ENCODE peak calls at places on chromosomes 7 and 10, in ten cellular contexts. Z is cardiac muscle cell; G is choroid plexus epithelial cell; U is dorsolateral prefrontal cortex; O is CD8-positive, alpha-beta T cell; K is A549; D is GM06990; S is AG04449; H is thyroid gland; F is fibroblast of lung. W is an unnamed sample.

GRCh38 chr7:137957887-137958286 is 44.0 kb downstream of the CREB3L2 start:
- DNase-seq in K (no peak), D (no peak), F (no peak), Z (peak), G (peak), O (no peak), H (no peak), S (no peak), U (no peak), W (no peak)

GRCh38 chr7:4684826-4685225 is 2.7 kb downstream of the FOXK1 start:
- DNase-seq in O (no peak), Z (no peak), H (no peak), G (no peak), K (no peak), U (no peak), S (no peak), D (no peak), F (no peak), W (no peak)

GRCh38 chr10:98344589-98345038 is 70.4 kb downstream of the PYROXD2 start:
- DNase-seq in D (no peak), K (no peak), S (no peak), U (no peak), F (peak), O (no peak), G (peak), H (peak), Z (peak), W (no peak)

GRCh38 chr10:91380873-91381561 is 29.1 kb upstream of the HECTD2 start:
- DNase-seq in Z (peak), K (no peak), S (no peak), O (no peak), F (no peak), D (no peak), U (no peak), H (no peak), G (peak), W (no peak)

GRCh38 chr10:29746080-29746797 is 111.5 kb upstream of the SVIL start:
- DNase-seq in H (no peak), Z (peak), S (no peak), G (peak), F (peak), U (no peak), O (no peak), K (no peak), D (no peak), W (no peak)

GRCh38 chr7:13742126-13742525 is 247.3 kb downstream of the ETV1 start:
- DNase-seq in Z (peak), D (no peak), G (peak), H (no peak), K (no peak), U (no peak), S (peak), O (no peak), F (peak), W (no peak)

GRCh38 chr10:15363031-15363430 is 8.1 kb downstream of the FAM171A1 start:
- DNase-seq in S (no peak), G (peak), Z (no peak), F (no peak), O (no peak), K (no peak), D (no peak), H (no peak), U (no peak), W (no peak)

GRCh38 chr10:87961314-87961713 is 97.9 kb downstream of the PTEN start:
- DNase-seq in F (peak), O (no peak), K (no peak), U (no peak), Z (peak), S (peak), G (peak), H (no peak), D (no peak), W (no peak)

GRCh38 chr7:98090116-98090515 is 16.5 kb upstream of the LMTK2 start:
- DNase-seq in D (no peak), H (no peak), O (no peak), S (no peak), F (no peak), K (no peak), Z (no peak), U (no peak), G (no peak), W (no peak)

GRCh38 chr7:133633055-133633454 is 380.2 kb downstream of the EXOC4 start:
- DNase-seq in O (no peak), H (no peak), G (peak), U (no peak), D (no peak), K (peak), F (peak), Z (peak), S (no peak), W (no peak)

GRCh38 chr10:131701131-131701947 is 199.5 kb upstream of the PPP2R2D start:
- DNase-seq in H (no peak), G (no peak), D (no peak), F (no peak), Z (no peak), O (no peak), K (no peak), S (no peak), U (no peak), W (no peak)

GRCh38 chr7:94540428-94540827 is 30.8 kb downstream of the CASD1 start:
- DNase-seq in F (peak), S (no peak), Z (peak), G (peak), K (no peak), D (no peak), H (no peak), U (no peak), O (no peak), W (no peak)

GRCh38 chr7:128743112-128743772 is 4.1 kb downstream of the CALU start:
- DNase-seq in F (no peak), K (no peak), O (no peak), U (no peak), S (no peak), H (no peak), D (no peak), G (peak), Z (peak), W (no peak)

DNA sequence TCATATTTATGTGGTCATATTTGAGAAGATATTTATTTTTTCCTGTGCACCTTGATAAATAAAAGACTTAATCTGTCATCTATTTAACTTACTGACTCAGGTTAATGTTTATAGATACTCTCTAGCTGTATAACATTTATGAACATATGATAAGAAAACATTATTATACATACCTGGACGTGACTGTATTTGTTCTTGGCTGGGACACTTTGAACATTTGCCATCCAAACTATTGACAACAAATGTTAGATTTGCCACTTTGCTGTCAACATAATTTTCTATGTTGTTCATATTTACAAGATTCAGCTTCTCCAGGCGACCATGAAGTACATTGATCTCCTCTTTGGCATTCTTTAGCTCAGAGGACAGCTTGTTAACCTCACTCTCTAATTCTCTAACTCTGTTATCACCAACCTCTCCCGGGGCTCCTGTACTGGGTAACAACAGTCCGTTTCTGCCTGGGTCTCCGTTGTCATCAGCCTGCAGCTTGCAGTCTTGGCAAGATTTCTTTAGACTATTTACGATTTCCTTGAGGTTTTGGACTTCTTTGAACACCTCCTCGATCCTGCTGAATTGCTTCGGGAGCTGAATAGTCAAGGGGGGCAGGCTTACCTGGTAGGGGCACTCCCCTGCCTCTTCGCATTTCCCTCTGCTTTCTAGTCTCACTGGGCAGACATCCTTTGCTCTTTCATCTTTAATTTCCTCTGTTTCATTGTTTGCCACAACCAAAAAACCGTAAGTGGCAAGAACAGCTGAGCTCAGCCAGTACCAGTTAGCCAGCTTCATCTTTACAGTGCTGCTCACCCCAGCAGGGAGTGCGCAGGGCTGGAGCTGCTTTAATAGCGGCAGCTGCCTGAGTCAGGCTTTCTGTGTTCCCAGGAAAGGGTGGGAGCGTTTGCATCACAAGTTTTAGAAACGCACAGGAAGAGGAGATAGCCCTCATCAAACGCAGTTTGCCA is at the start of gene FGL2:
- DNase-seq in D (no peak), U (peak), Z (peak), K (no peak), G (peak), S (no peak), H (peak), O (no peak), F (peak), W (peak)
- H3K4me3 ChIP-seq in D (peak), U (peak), Z (peak), K (no peak), G (peak), S (no peak), H (no peak), O (peak), F (peak), W (peak)

DNA sequence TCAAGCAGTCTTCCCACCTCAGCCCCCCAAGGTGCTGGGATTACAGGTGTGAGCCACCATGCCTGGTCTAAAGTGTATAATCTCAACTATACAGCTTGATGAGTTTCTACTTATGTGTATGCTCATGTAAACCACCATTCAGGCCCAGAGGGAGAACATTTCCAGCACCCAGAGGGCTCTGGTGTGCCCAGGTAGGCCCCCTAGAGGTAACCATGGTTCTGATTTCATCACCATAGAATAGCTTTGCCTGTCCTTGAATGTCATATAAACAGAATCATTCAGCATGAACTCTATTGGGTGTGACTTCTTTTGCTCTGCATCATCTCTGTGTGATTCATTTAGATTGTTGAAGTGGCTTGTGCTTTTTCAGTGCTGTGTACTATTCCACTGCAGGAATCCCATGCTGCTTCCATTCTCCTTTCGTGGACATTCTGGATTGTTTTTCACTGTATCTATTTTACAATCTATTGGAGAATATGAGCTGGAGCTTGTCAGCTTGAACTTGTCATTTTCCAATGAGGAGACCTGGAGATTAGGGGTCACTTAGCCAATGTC is 35.2 kb downstream of the COL26A1 start:
- DNase-seq in U (no peak), F (no peak), S (no peak), D (no peak), O (no peak), Z (no peak), G (no peak), K (no peak), H (no peak), W (no peak)
- TF ChIP-seq CTCF in U (no peak), F (no peak), S (no peak), D (no peak), O (no peak), Z (no peak), G (no peak), K (no peak), H (no peak), W (no peak)

GRCh38 chr10:70928140-70928539 is 39.8 kb upstream of the PCBD1 start:
- DNase-seq in G (no peak), F (no peak), D (no peak), S (no peak), O (no peak), K (no peak), H (no peak), U (no peak), Z (peak), W (no peak)
- H3K4me3 ChIP-seq in G (no peak), F (no peak), D (no peak), S (no peak), O (no peak), K (no peak), H (no peak), U (no peak), Z (no peak), W (no peak)

DNA sequence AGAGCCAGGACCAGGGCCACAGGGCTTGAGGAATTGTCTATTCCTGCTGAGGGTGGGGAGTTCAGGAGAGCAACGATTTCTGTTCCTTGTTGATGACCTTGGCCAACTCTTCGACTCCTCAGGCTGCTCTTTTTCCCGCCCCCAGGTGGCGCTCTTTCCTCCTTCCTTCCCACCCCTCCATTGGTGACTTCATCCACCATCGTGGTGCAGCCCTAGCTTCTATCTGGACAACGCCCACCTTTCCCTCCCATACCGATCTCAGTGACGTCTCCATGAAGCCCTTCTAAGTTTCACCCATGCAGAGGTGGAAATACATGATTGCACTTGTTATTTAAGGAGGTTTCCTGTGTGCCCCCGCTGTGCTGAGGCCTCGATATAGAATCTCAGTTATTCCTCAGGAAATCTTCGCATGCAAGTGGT is 22.1 kb upstream of the CARD11 start:
- DNase-seq in K (peak), Z (peak), O (peak), F (peak), H (no peak), G (peak), S (no peak), D (no peak), U (no peak), W (peak)
- TF ChIP-seq CTCF in K (peak), Z (peak), O (peak), F (no peak), H (no peak), G (peak), S (no peak), D (peak), U (peak), W (peak)

GRCh38 chr10:93074137-93074596 is 474 bp downstream of the CYP26A1 start:
- DNase-seq in H (no peak), S (no peak), F (no peak), U (no peak), O (no peak), Z (no peak), K (peak), D (no peak), G (no peak), W (no peak)
- H3K4me3 ChIP-seq in H (no peak), S (peak), F (peak), U (peak), O (no peak), Z (peak), K (peak), D (peak), G (no peak), W (no peak)

GRCh38 chr7:99301496-99301895 is 24.2 kb upstream of the ARPC1A start:
- DNase-seq in O (no peak), G (no peak), Z (no peak), K (no peak), U (no peak), F (no peak), S (no peak), H (no peak), D (no peak), W (no peak)

GRCh38 chr7:99292127-99292526 is 19.5 kb downstream of the MYH16 start:
- DNase-seq in D (no peak), K (no peak), S (no peak), H (no peak), U (no peak), Z (no peak), O (no peak), F (no peak), G (no peak), W (no peak)

GRCh38 chr7:99293650-99294049 is 21.0 kb downstream of the MYH16 start:
- DNase-seq in F (no peak), O (no peak), U (no peak), Z (no peak), K (no peak), S (no peak), H (no peak), D (no peak), G (no peak), W (no peak)

GRCh38 chr7:99293167-99293566 is 20.5 kb downstream of the MYH16 start:
- DNase-seq in H (no peak), F (peak), S (no peak), Z (no peak), O (no peak), G (no peak), K (no peak), U (no peak), D (no peak), W (no peak)

GRCh38 chr7:99296471-99296870 is 23.8 kb downstream of the MYH16 start:
- DNase-seq in K (no peak), F (no peak), U (no peak), O (no peak), G (no peak), H (no peak), S (no peak), D (no peak), Z (no peak), W (no peak)
- TF ChIP-seq CTCF in K (no peak), F (no peak), U (no peak), O (no peak), G (no peak), H (no peak), S (no peak), D (no peak), Z (no peak), W (no peak)

GRCh38 chr7:147078324-147078723 is 961.7 kb downstream of the CNTNAP2 start:
- DNase-seq in G (no peak), Z (no peak), D (no peak), S (no peak), F (no peak), K (no peak), U (no peak), O (no peak), H (no peak), W (no peak)

GRCh38 chr7:147079083-147079482 is 962.5 kb downstream of the CNTNAP2 start:
- DNase-seq in G (no peak), F (no peak), D (no peak), K (no peak), S (no peak), Z (no peak), H (no peak), O (no peak), U (no peak), W (no peak)

DNA sequence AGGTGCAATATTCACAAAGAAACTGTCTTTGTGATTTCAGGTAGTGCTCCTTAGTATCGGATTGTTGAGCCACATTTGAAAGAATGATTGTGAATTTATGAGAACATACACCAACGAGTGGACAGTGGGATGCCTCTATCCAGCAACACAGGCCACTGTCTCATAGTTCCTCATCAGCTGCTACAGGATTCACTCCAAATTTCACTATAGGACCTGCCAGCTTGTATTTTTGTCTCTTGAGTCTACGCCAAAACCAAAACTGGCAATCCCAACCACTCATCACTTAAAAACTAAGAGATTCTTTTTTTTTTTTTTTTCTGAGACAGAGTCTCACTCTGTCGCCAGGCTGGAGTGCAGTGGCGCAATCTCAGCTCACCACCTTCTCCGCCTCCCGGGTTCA is 964.5 kb downstream of the CNTNAP2 start:
- DNase-seq in K (no peak), H (no peak), D (no peak), Z (no peak), F (no peak), U (no peak), S (no peak), G (no peak), O (no peak), W (no peak)
- H3K4me3 ChIP-seq in K (no peak), H (no peak), D (no peak), Z (no peak), F (no peak), U (no peak), S (no peak), G (no peak), O (no peak), W (no peak)

DNA sequence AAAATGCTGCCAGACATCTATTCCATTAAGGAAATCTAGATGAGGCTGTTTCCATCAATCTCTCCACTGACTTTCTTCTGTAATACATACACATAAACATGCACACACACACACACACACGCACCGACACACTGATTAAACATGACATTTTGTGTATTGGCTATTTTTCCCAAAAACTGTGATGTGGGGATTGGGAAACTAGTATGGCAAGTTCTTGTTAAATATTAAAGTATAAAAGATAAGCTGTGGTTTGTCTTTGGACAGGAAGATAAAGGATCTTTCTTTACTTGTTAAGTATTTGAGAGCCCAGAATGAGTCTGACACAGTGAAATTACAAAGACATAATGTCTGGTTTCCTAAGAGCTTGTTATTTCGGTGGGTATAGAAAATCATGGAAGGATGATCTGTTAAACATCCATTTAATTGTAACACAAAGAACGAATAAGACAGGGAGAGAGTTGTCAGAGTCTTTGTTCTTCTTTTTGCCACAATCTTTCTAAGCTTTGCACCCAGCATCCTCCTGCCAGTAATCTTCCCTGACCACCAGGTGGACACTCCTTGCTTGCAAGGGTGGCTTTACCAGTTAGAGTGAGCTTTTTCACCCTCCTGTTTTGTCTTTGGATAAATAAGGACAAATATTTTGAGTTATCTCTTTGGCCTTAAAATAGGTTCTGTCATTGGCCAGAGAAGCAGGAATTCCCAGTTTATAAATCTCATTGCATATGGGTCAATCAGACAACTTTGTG is 177.2 kb upstream of the TMEM72 start:
- DNase-seq in G (no peak), O (no peak), Z (no peak), F (no peak), D (no peak), H (no peak), U (no peak), S (no peak), K (no peak), W (no peak)
- TF ChIP-seq CTCF in G (peak), O (no peak), Z (peak), F (no peak), D (no peak), H (no peak), U (no peak), S (peak), K (no peak), W (no peak)

GRCh38 chr7:20575758-20576135 is 39.7 kb upstream of the ABCB5 start:
- DNase-seq in D (no peak), F (no peak), Z (no peak), K (no peak), O (no peak), S (no peak), H (no peak), U (no peak), G (no peak), W (no peak)
- H3K4me3 ChIP-seq in D (no peak), F (no peak), Z (no peak), K (no peak), O (no peak), S (no peak), H (no peak), U (no peak), G (no peak), W (no peak)

GRCh38 chr7:77989981-77990566 is 191.5 kb downstream of the PHTF2 start:
- DNase-seq in O (no peak), K (no peak), F (no peak), U (no peak), G (no peak), D (no peak), H (no peak), Z (peak), S (no peak), W (peak)

GRCh38 chr7:77991656-77992055 is 193.1 kb downstream of the PHTF2 start:
- DNase-seq in K (no peak), H (no peak), G (no peak), S (no peak), U (no peak), O (no peak), F (no peak), D (no peak), Z (no peak), W (no peak)

GRCh38 chr7:77993823-77994222 is 195.2 kb downstream of the PHTF2 start:
- DNase-seq in U (no peak), O (no peak), Z (no peak), D (no peak), K (no peak), S (no peak), F (no peak), G (no peak), H (peak), W (no peak)

GRCh38 chr7:77995717-77996116 is 197.1 kb downstream of the PHTF2 start:
- DNase-seq in G (peak), D (no peak), H (no peak), O (no peak), K (no peak), S (no peak), Z (no peak), U (no peak), F (no peak), W (no peak)
- TF ChIP-seq CTCF in G (peak), D (no peak), H (no peak), O (no peak), K (no peak), S (no peak), Z (no peak), U (no peak), F (no peak), W (no peak)